ENCODE peak calls at places on chromosomes 4 and X, in nine cellular contexts. Y is B cell; H is colonic mucosa; Q is RWPE1; U is stimulated activated naive CD8-positive, alpha-beta T cell treated with anti-CD3 and anti-CD28 coated beads, Interleukin-15, amount 100 ng/mL, for 72 hours; E is stimulated activated CD8-positive, alpha-beta memory T cell treated with anti-CD3 and anti-CD28 coated beads, Interleukin-12 subunit alpha, Interleukin-12 subunit beta, amount 100 ng/mL, for 4 hours; A is NCI-H1092 treated with DMSO at 0.1 percent for 48 hours; D is NCI-H460; N is myocyte. O is an unnamed sample.

GRCh38 chr4:27217261-27217769 is 356.7 kb downstream of the STIM2 start:
- DNase-seq in Y (no peak), H (no peak), Q (peak), U (no peak), E (no peak), A (no peak), D (no peak), N (peak), O (no peak)

GRCh38 chr4:27088491-27088890 is 227.8 kb downstream of the STIM2 start:
- DNase-seq in Y (no peak), H (no peak), Q (no peak), U (no peak), E (no peak), A (no peak), D (no peak), N (no peak), O (no peak)

GRCh38 chr4:28148221-28148620 is 1287.6 kb downstream of the STIM2 start:
- DNase-seq in Y (no peak), H (no peak), Q (no peak), U (no peak), E (no peak), A (no peak), D (no peak), N (no peak), O (no peak)

GRCh38 chr4:147355849-147356248 is 125.0 kb upstream of the EDNRA start:
- DNase-seq in Y (no peak), H (no peak), Q (no peak), U (no peak), E (no peak), A (no peak), D (peak), N (peak), O (no peak)

GRCh38 chrX:134172588-134173259 is 64.3 kb upstream of the CCDC160 start:
- DNase-seq in Y (peak), H (no peak), Q (peak), U (peak), E (peak), A (no peak), D (no peak), N (no peak), O (peak)

GRCh38 chrX:48616575-48616974 is 19.3 kb downstream of the WDR13 start:
- DNase-seq in Y (no peak), H (no peak), Q (no peak), U (no peak), E (no peak), A (no peak), D (no peak), N (no peak), O (no peak)

GRCh38 chr4:77433102-77433733 is 172.4 kb upstream of the CXCL13 start:
- DNase-seq in Y (peak), H (peak), Q (peak), U (no peak), E (no peak), A (peak), D (peak), N (peak), O (no peak)

GRCh38 chr4:79743014-79743413 is 330.0 kb downstream of the ANTXR2 start:
- DNase-seq in Y (no peak), H (no peak), Q (no peak), U (no peak), E (no peak), A (no peak), D (no peak), N (no peak), O (peak)

GRCh38 chr4:93317571-93317970 is 511.0 kb upstream of the ATOH1 start:
- DNase-seq in Y (no peak), H (no peak), Q (peak), U (no peak), E (no peak), A (no peak), D (no peak), N (no peak), O (no peak)

GRCh38 chrX:134599173-134599914 is 58.9 kb downstream of the PLAC1 start:
- DNase-seq in Y (no peak), H (no peak), Q (no peak), U (no peak), E (no peak), A (no peak), D (no peak), N (peak), O (no peak)

GRCh38 chr4:168701061-168701460 is 204.2 kb downstream of the PALLD start:
- DNase-seq in Y (no peak), H (no peak), Q (no peak), U (no peak), E (no peak), A (no peak), D (no peak), N (no peak), O (no peak)

GRCh38 chr4:76488905-76489798 is 54.1 kb downstream of the SHROOM3 start:
- DNase-seq in Y (no peak), H (no peak), Q (no peak), U (no peak), E (no peak), A (no peak), D (no peak), N (no peak), O (no peak)

GRCh38 chrX:150446995-150447394 is 83.9 kb downstream of the MAMLD1 start:
- DNase-seq in Y (no peak), H (no peak), Q (no peak), U (no peak), E (no peak), A (no peak), D (no peak), N (no peak), O (no peak)

GRCh38 chrX:44974462-44974861 is 101.5 kb downstream of the KDM6A start:
- DNase-seq in Y (no peak), H (no peak), Q (peak), U (no peak), E (no peak), A (no peak), D (peak), N (no peak), O (no peak)

GRCh38 chr4:146032234-146032860 is 93.7 kb upstream of the ZNF827 start:
- DNase-seq in Y (no peak), H (peak), Q (no peak), U (no peak), E (no peak), A (no peak), D (no peak), N (no peak), O (no peak)

GRCh38 chrX:119230850-119231249 is 5.2 kb upstream of the PGRMC1 start:
- DNase-seq in Y (no peak), H (no peak), Q (no peak), U (no peak), E (no peak), A (no peak), D (no peak), N (no peak), O (no peak)

GRCh38 chr4:126583509-126583908 is 1049.2 kb upstream of the INTU start:
- DNase-seq in Y (no peak), H (no peak), Q (no peak), U (no peak), E (no peak), A (no peak), D (peak), N (no peak), O (no peak)

GRCh38 chrX:50067435-50068292 is 133.1 kb downstream of the AKAP4 start:
- DNase-seq in Y (no peak), H (peak), Q (no peak), U (no peak), E (no peak), A (peak), D (no peak), N (no peak), O (no peak)

GRCh38 chr4:909821-910220 is 22.3 kb downstream of the GAK start:
- DNase-seq in Y (no peak), H (no peak), Q (no peak), U (no peak), E (no peak), A (no peak), D (no peak), N (no peak), O (no peak)

GRCh38 chrX:107562482-107562881 is 65.8 kb upstream of the PRPS1 start:
- DNase-seq in Y (no peak), H (no peak), Q (peak), U (no peak), E (no peak), A (no peak), D (no peak), N (peak), O (no peak)

GRCh38 chr4:38591617-38592337 is 72.2 kb upstream of the KLF3 start:
- DNase-seq in Y (no peak), H (no peak), Q (no peak), U (no peak), E (no peak), A (no peak), D (no peak), N (peak), O (no peak)

GRCh38 chrX:20382518-20383291 is 116.0 kb upstream of the RPS6KA3 start:
- DNase-seq in Y (no peak), H (no peak), Q (peak), U (peak), E (no peak), A (no peak), D (no peak), N (peak), O (no peak)

GRCh38 chrX:72052415-72053090 is 79.2 kb downstream of the RTL5 start:
- DNase-seq in Y (no peak), H (no peak), Q (no peak), U (no peak), E (no peak), A (no peak), D (no peak), N (no peak), O (no peak)

GRCh38 chr4:8911311-8912088 is 39.9 kb upstream of the HMX1 start:
- DNase-seq in Y (no peak), H (peak), Q (no peak), U (no peak), E (no peak), A (no peak), D (no peak), N (no peak), O (no peak)

GRCh38 chr4:112277220-112277619 is 8.5 kb downstream of the TIFA start:
- DNase-seq in Y (no peak), H (no peak), Q (peak), U (no peak), E (no peak), A (no peak), D (no peak), N (no peak), O (no peak)

GRCh38 chrX:87236836-87237235 is 280.8 kb upstream of the KLHL4 start:
- DNase-seq in Y (no peak), H (no peak), Q (no peak), U (no peak), E (no peak), A (no peak), D (no peak), N (no peak), O (no peak)

O was measured in pancreas.